ENCODE peak calls at places on chromosome 5, in seven cellular contexts. N, K, D, P, G, Y and Z are unnamed samples.

GRCh38 chr5:64347308-64347707 is 158.5 kb upstream of the RGS7BP start:
- DNase-seq in P (peak; percentile 26), G (no peak), K (no peak), D (peak; percentile 43), Y (no peak), N (peak; percentile 2), Z (no peak)

GRCh38 chr5:10479226-10479721 is 37.6 kb downstream of the ROPN1L start:
- DNase-seq in K (peak; percentile 48), N (peak; percentile 64), D (peak; percentile 96), P (peak; percentile 80), Y (no peak), G (no peak), Z (no peak)

GRCh38 chr5:139296862-139297326 is 3.4 kb downstream of the MATR3 start:
- DNase-seq in D (no peak), Y (no peak), K (no peak), P (no peak), N (no peak), G (no peak), Z (no peak)

GRCh38 chr5:146813748-146814147 is 64.8 kb downstream of the PPP2R2B start:
- DNase-seq in G (no peak), P (no peak), N (no peak), K (no peak), Y (no peak), D (no peak), Z (no peak)

GRCh38 chr5:137954131-137954879 is 65.0 kb downstream of the PKD2L2 start:
- DNase-seq in K (peak; percentile 74), P (peak; percentile 97), N (peak; percentile 96), Y (no peak), G (peak; percentile 68), D (peak; percentile 65), Z (no peak)

GRCh38 chr5:28374492-28374934 is 1336.1 kb upstream of the CDH9 start:
- DNase-seq in K (no peak), G (no peak), D (peak; percentile 67), P (no peak), Y (no peak), N (peak; percentile 16), Z (no peak)

GRCh38 chr5:139104577-139105271 is 93.4 kb downstream of the SIL1 start:
- DNase-seq in G (peak; percentile 74), D (peak; percentile 3), Y (peak; percentile 78), K (peak; percentile 88), P (peak; percentile 96), N (peak; percentile 96), Z (no peak)

GRCh38 chr5:148998174-148998797 is 64.6 kb downstream of the SH3TC2 start:
- DNase-seq in G (no peak), D (peak; percentile 99), P (peak; percentile 81), Y (no peak), K (no peak), N (peak; percentile 72), Z (no peak)

GRCh38 chr5:173329370-173330150 is 1.3 kb upstream of the STC2 start:
- DNase-seq in D (peak; percentile 82), N (no peak), Y (no peak), K (no peak), P (no peak), G (no peak), Z (no peak)

GRCh38 chr5:105688227-105688807 is 1982.4 kb downstream of the EFNA5 start:
- DNase-seq in D (no peak), Y (no peak), K (no peak), P (no peak), N (no peak), G (no peak), Z (no peak)

GRCh38 chr5:9240431-9240830 is 305.4 kb downstream of the SEMA5A start:
- DNase-seq in G (no peak), N (no peak), Y (no peak), K (no peak), D (peak; percentile 66), P (no peak), Z (no peak)

GRCh38 chr5:17132444-17133083 is 84.9 kb upstream of the BASP1 start:
- DNase-seq in N (peak; percentile 61), D (peak; percentile 88), K (no peak), G (no peak), Y (no peak), P (peak; percentile 74), Z (peak; percentile 35)

GRCh38 chr5:119031047-119031886 is 39.6 kb upstream of the DMXL1 start:
- DNase-seq in P (no peak), N (no peak), D (no peak), K (no peak), Y (no peak), G (no peak), Z (no peak)

GRCh38 chr5:154945695-154946301 is 4.9 kb downstream of the MRPL22 start:
- DNase-seq in G (no peak), N (peak; percentile 38), D (peak; percentile 39), K (no peak), Y (no peak), P (peak; percentile 51), Z (no peak)

GRCh38 chr5:147911427-147911826 is 5.1 kb upstream of the C5orf46 start:
- DNase-seq in G (no peak), Y (no peak), D (no peak), K (no peak), N (no peak), P (no peak), Z (no peak)

GRCh38 chr5:115377468-115378217 is 81.2 kb upstream of the CCDC112 start:
- DNase-seq in N (peak; percentile 86), P (peak; percentile 89), K (peak; percentile 55), G (peak; percentile 96), Y (no peak), D (peak; percentile 86), Z (no peak)

GRCh38 chr5:176573564-176574296 is 24.6 kb downstream of the CDHR2 start:
- DNase-seq in G (no peak), Y (peak; percentile 86), D (peak; percentile 63), N (peak; percentile 55), P (peak; percentile 47), K (no peak), Z (peak; percentile 84)

GRCh38 chr5:120055858-120056257 is 408.2 kb upstream of the PRR16 start:
- DNase-seq in D (peak; percentile 32), P (peak; percentile 84), N (peak; percentile 77), Y (no peak), G (peak; percentile 44), K (peak; percentile 37), Z (no peak)

GRCh38 chr5:7642029-7642428 is 208.9 kb downstream of the CFAP90 start:
- DNase-seq in P (no peak), D (no peak), N (no peak), K (no peak), G (no peak), Y (no peak), Z (no peak)

GRCh38 chr5:163269624-163270023 is 167.8 kb upstream of the CCNG1 start:
- DNase-seq in K (peak; percentile 22), N (no peak), D (peak; percentile 77), G (no peak), P (peak; percentile 2), Y (no peak), Z (no peak)
- TF ChIP-seq CTCF in K (peak; percentile 50), N (no peak), D (peak; percentile 77), G (no peak), P (no peak), Y (peak; percentile 40), Z (peak; percentile 62)

GRCh38 chr5:177980776-177981175 is 15.3 kb downstream of the PROP1 start:
- DNase-seq in P (no peak), N (peak; percentile 7), K (peak; percentile 9), D (no peak), G (no peak), Y (no peak), Z (no peak)

GRCh38 chr5:177982956-177983355 is 13.1 kb downstream of the PROP1 start:
- DNase-seq in P (no peak), Y (no peak), N (no peak), K (no peak), D (no peak), G (no peak), Z (no peak)

GRCh38 chr5:177981296-177982071 is 14.6 kb downstream of the PROP1 start:
- DNase-seq in P (no peak), G (no peak), D (no peak), N (no peak), K (no peak), Y (no peak), Z (no peak)

GRCh38 chr5:177983763-177984564 is 12.1 kb downstream of the PROP1 start:
- DNase-seq in Y (no peak), G (no peak), K (no peak), D (no peak), N (no peak), P (no peak), Z (no peak)

DNA sequence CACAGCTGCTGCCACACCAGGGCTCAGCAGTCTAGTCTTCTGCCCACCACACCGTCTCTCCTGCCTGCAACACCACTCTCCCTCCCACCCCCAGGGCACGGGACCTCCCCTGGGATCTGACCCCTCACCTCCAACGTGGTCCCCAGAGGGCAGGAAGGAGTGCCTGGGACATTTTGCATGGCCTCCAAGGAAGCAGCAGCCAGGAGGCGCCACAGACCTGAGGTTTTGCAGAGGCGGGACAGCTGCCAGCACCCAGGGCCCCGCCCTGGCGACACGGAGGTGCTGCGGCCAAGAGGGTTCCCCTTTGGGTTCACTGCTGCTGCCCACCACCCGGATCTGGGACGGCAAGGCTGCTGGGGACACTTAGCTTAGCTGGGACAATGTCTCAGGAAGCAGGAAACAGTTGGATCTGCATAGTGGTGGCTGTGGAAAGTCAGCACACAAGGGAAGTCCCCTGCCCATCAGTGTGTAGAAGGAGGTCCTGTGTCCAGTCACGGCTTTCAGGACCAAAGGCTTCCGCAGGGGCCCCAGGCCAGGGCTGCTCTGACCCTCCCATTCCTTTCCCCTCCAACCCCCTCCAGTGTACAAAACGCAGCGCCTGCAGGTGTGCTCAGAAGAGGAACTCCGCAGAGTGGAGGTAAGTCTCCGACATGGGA is 13.8 kb downstream of the PROP1 start:
- DNase-seq in G (no peak), K (no peak), D (peak; percentile 50), P (no peak), Y (no peak), N (no peak), Z (no peak)
- TF ChIP-seq CTCF in G (peak; percentile 5), K (no peak), D (peak; percentile 71), P (no peak), Y (no peak), N (no peak), Z (no peak)

DNA sequence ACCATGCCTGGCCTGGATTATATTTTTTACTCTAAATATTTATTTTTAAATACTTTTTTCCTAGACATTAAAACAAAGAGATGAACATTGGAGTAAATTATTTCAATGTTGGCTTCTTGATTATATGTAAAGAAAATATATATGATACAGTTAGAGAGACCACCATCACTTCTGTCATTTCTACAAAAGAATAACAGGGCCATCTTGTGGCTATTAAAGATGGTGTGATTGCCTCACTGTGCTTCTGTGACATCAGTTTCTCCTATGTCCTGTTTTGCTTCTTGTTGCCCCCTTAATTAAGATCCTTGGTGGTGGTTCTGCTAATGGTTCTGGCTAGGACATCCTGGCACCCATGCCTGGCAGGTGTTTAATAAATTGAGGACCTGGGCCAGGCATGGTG is 32.9 kb downstream of the NDFIP1 start:
- DNase-seq in P (no peak), K (no peak), G (no peak), Y (no peak), D (peak; percentile 7), N (no peak), Z (no peak)
- TF ChIP-seq CTCF in P (no peak), K (no peak), G (no peak), Y (no peak), D (peak; percentile 40), N (no peak), Z (peak; percentile 6)

DNA sequence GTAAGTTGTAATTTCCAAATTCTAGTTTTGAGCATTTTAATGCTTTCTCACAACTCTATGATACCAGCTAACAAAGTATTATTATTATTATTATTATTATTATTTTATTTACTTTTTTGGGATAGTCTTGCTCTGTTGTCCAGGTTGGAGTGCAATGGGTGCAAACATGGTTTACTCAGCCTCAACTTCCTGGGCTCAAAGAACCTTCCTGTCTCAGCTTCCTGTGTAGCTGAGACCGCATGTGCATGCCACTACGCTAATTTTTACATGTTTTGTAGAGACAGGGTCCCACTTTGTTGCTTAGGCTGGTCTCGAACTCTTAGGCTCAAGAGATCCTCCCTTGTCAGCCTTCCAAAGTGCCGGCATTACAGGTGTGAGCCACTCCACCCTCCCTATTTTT is 27.0 kb downstream of the LRRC70 start:
- DNase-seq in P (no peak), G (no peak), D (no peak), N (no peak), K (no peak), Y (no peak), Z (no peak)
- TF ChIP-seq CTCF in P (no peak), G (no peak), D (no peak), N (no peak), K (no peak), Y (no peak), Z (no peak)